ENCODE peak calls at places on chromosomes 7 and 10, in seven cellular contexts. W is stimulated activated CD4-positive, alpha-beta T cell treated with anti-CD3 and anti-CD28 coated beads, TNF-alpha, amount 100 ng/mL, for 24 hours; Y is NT2/D1; C is NCI-H1417; E is WERI-Rb-1; X is HFFc6; L is sciatic nerve. J is an unnamed sample.

GRCh38 chr10:3671431-3671955 is 113.5 kb downstream of the KLF6 start:
- DNase-seq in Y (no peak), E (no peak), W (no peak), X (no peak), C (no peak), L (no peak), J (no peak)

GRCh38 chr10:4283841-4284610 is 499.0 kb upstream of the KLF6 start:
- DNase-seq in Y (no peak), X (peak; percentile 18), E (no peak), L (peak; percentile 75), W (no peak), C (no peak), J (peak; percentile 28)

GRCh38 chr10:43202224-43202656 is 64.0 kb downstream of the CSGALNACT2 start:
- DNase-seq in C (peak; percentile 10), E (peak; percentile 15), Y (no peak), W (peak; percentile 19), X (no peak), L (peak; percentile 68), J (no peak)

GRCh38 chr10:61271127-61271780 is 181.9 kb downstream of the TMEM26 start:
- DNase-seq in X (peak; percentile 64), E (no peak), C (no peak), W (no peak), L (no peak), Y (no peak), J (peak; percentile 76)

GRCh38 chr10:9262770-9263169 is 1208.3 kb downstream of the GATA3 start:
- DNase-seq in C (no peak), E (no peak), L (no peak), X (no peak), W (no peak), Y (no peak), J (no peak)

GRCh38 chr7:142563470-142563869 is 185.8 kb upstream of the PRSS1 start:
- DNase-seq in X (peak; percentile 70), W (no peak), Y (no peak), L (no peak), E (no peak), C (no peak), J (peak; percentile 68)

GRCh38 chr10:75211007-75211735 is 575 bp downstream of the VDAC2 start:
- DNase-seq in E (peak; percentile 18), W (no peak), L (peak; percentile 42), Y (no peak), C (no peak), X (peak; percentile 51), J (peak; percentile 55)

GRCh38 chr10:17003151-17003550 is 126.5 kb downstream of the CUBN start:
- DNase-seq in E (no peak), L (no peak), C (no peak), Y (no peak), W (peak; percentile 27), X (peak; percentile 86), J (peak; percentile 91)

GRCh38 chr10:121261665-121262064 is 336.6 kb downstream of the FGFR2 start:
- DNase-seq in Y (no peak), C (no peak), W (no peak), L (no peak), X (no peak), E (no peak), J (no peak)

GRCh38 chr10:3222068-3222467 is 49.5 kb upstream of the PITRM1 start:
- DNase-seq in Y (no peak), E (no peak), W (no peak), X (no peak), C (no peak), L (no peak), J (no peak)

GRCh38 chr10:35636942-35637341 is 5.2 kb downstream of the FZD8 start:
- DNase-seq in X (no peak), E (no peak), Y (no peak), L (no peak), C (no peak), W (no peak), J (no peak)

GRCh38 chr7:92976931-92977330 is 140.6 kb upstream of the CDK6 start:
- DNase-seq in X (no peak), E (no peak), L (no peak), Y (no peak), W (no peak), C (no peak), J (no peak)

GRCh38 chr7:117992635-117993034 is 119.4 kb upstream of the CTTNBP2 start:
- DNase-seq in W (no peak), X (no peak), E (no peak), Y (no peak), L (no peak), C (no peak), J (no peak)

GRCh38 chr10:118760265-118760664 is 5.5 kb upstream of the CACUL1 start:
- DNase-seq in E (no peak), W (no peak), Y (no peak), L (no peak), X (no peak), C (peak; percentile 32), J (no peak)

GRCh38 chr7:92717982-92718716 is 118.2 kb downstream of the CDK6 start:
- DNase-seq in X (peak; percentile 39), E (no peak), C (peak; percentile 54), Y (no peak), W (peak; percentile 31), L (peak; percentile 68), J (peak; percentile 57)

GRCh38 chr7:22563621-22564241 is 63.7 kb upstream of the STEAP1B start:
- DNase-seq in E (no peak), X (no peak), W (no peak), Y (no peak), C (no peak), L (no peak), J (peak; percentile 59)

GRCh38 chr7:49279886-49280285 is 355.5 kb downstream of the CDC14C start:
- DNase-seq in C (no peak), E (peak; percentile 59), W (no peak), Y (no peak), X (no peak), L (no peak), J (no peak)

GRCh38 chr7:29488977-29489376 is 74.7 kb upstream of the PRR15 start:
- DNase-seq in E (no peak), W (no peak), C (no peak), X (peak; percentile 90), Y (no peak), L (no peak), J (peak; percentile 89)

GRCh38 chr7:41886906-41887311 is 184.0 kb upstream of the INHBA start:
- DNase-seq in C (no peak), X (peak; percentile 95), Y (no peak), E (peak; percentile 15), W (no peak), L (peak; percentile 73), J (peak; percentile 98)

GRCh38 chr7:105097619-105098018 is 83.6 kb downstream of the KMT2E start:
- DNase-seq in X (peak; percentile 90), E (no peak), W (no peak), L (no peak), C (no peak), Y (no peak), J (peak; percentile 94)

GRCh38 chr7:157010588-157011332 is at the start of gene MNX1:
- DNase-seq in E (peak; percentile 93), W (peak; percentile 16), Y (peak; percentile 72), C (peak; percentile 96), L (no peak), X (no peak), J (peak; percentile 28)

J was measured in EL.